ENCODE peak calls at places on chromosomes 13 and 19, in five cellular contexts. J, P, U, K and G are unnamed samples.

GRCh38 chr19:50794778-50795664 is 4.8 kb downstream of the ACP4 start:
- DNase-seq in P (peak), J (no peak), U (peak), K (no peak), G (peak)

GRCh38 chr19:33788676-33789075 is 8.0 kb upstream of the KCTD15 start:
- DNase-seq in P (no peak), K (no peak), J (no peak), U (no peak), G (no peak)

GRCh38 chr13:111460548-111461444 is 140.4 kb downstream of the TEX29 start:
- DNase-seq in K (peak), P (peak), J (peak), U (peak), G (peak)

GRCh38 chr19:45097776-45098520 is 5.0 kb downstream of the PPP1R37 start:
- DNase-seq in K (peak), J (peak), P (no peak), U (no peak), G (peak)

GRCh38 chr13:67493835-67494234 is 263.7 kb upstream of the PCDH9 start:
- DNase-seq in J (no peak), K (peak), U (no peak), P (no peak), G (no peak)

GRCh38 chr19:8567522-8568172 is 9.6 kb downstream of the MYO1F start:
- DNase-seq in U (no peak), K (no peak), P (no peak), J (no peak), G (no peak)

GRCh38 chr13:61045197-61045596 is 370.5 kb downstream of the PCDH20 start:
- DNase-seq in P (no peak), K (no peak), U (no peak), J (no peak), G (no peak)

GRCh38 chr19:4811328-4812131 is 20.0 kb downstream of the TICAM1 start:
- DNase-seq in U (peak), K (peak), P (peak), J (no peak), G (peak)

GRCh38 chr19:53942001-53942786 is 20.5 kb upstream of the CACNG8 start:
- DNase-seq in U (peak), K (no peak), P (peak), J (no peak), G (no peak)

GRCh38 chr19:49643466-49643865 is 1.5 kb downstream of the SCAF1 start:
- DNase-seq in K (no peak), P (no peak), J (no peak), U (no peak), G (no peak)

GRCh38 chr19:49640113-49640898 is at the start of gene RRAS:
- DNase-seq in J (peak), U (peak), K (peak), P (peak), G (peak)

GRCh38 chr19:49641688-49642487 is at the start of gene SCAF1:
- DNase-seq in U (peak), K (peak), P (peak), J (peak), G (peak)

GRCh38 chr19:49639401-49640112 is 386 bp downstream of the RRAS start:
- DNase-seq in J (no peak), P (no peak), U (no peak), K (no peak), G (no peak)

GRCh38 chr19:49642488-49643035 is 553 bp downstream of the SCAF1 start:
- DNase-seq in P (no peak), J (no peak), K (no peak), U (no peak), G (no peak)
- TF ChIP-seq CTCF in P (no peak), J (no peak), K (no peak), U (no peak), G (no peak)

GRCh38 chr13:84648069-84648640 is 765.9 kb upstream of the SLITRK1 start:
- DNase-seq in U (no peak), P (no peak), K (no peak), J (no peak), G (no peak)
- TF ChIP-seq CTCF in U (no peak), P (no peak), K (no peak), J (no peak), G (no peak)

DNA sequence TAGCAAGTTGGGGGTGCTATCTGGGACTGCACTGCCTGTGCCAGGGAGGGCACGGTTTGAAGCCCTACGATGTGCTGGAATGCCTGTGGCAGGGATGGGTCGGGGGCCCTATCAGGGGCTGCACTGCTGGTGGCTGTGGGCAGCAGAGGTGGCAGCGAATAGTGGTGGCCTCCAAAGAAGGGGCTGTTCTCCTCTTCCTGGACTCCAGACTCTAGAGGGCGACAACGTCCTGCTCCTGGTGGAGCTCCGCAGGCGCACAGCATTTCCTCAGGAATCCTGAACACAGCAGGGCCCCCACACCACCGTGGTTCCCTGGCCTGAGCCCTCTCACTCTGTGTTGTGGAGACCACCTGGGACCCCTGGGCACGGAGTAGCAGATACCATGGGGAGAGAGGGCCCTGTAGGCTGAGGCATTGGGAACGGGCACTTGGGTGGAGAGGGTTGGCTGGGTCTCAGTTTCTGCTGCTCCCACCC is 145.6 kb downstream of the TNFRSF19 start:
- DNase-seq in P (peak), U (peak), K (peak), J (no peak), G (peak)
- TF ChIP-seq CTCF in P (peak), U (peak), K (peak), J (peak), G (peak)

DNA sequence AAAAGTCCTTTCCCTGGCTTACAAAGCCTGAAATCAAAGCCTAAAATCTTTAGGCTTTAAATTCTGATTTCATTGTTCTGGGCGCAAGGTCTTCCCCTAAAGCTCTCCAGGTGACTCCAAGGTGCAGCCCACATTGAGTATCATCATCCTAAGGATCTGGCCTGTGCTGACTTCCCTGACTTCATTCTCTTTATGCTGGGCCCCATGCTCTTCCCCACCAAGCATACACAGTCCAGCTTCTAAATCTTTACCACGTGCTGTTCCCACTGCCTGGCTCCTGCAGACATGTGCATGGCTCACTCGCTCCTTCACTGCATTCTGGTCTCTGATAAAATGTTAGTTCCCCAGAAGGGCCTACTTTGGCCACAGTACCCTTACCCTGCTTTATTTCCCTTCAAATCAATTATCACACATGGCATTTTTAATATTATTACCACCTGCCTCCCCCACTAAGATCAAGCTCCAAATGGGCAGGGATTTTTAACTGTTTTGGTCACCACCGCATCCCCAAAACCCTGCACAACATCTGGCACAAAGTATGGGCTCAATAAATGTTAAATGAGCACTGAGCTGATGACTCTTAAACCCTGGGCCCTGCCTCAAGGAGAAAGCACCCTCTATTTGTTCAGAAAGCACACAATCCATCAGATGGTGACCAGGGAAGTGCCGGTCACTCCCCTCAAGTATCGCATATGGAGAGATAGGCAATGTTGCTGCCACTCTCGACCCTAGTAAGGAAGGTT is 3.3 kb downstream of the FBL start:
- DNase-seq in K (no peak), J (no peak), P (no peak), U (no peak), G (no peak)
- TF ChIP-seq CTCF in K (no peak), J (no peak), P (no peak), U (no peak), G (peak)

GRCh38 chr13:100544866-100545683 is 43.5 kb downstream of the GGACT start:
- DNase-seq in P (peak), J (no peak), U (no peak), K (peak), G (no peak)
- TF ChIP-seq CTCF in P (no peak), J (no peak), U (no peak), K (no peak), G (no peak)

GRCh38 chr19:799076-799881 is 2.0 kb downstream of the PTBP1 start:
- DNase-seq in J (no peak), K (peak), U (no peak), P (peak), G (no peak)
- TF ChIP-seq CTCF in J (peak), K (peak), U (no peak), P (peak), G (no peak)

GRCh38 chr19:49664171-49665070 is 1.2 kb downstream of the IRF3 start:
- DNase-seq in K (peak), U (peak), J (no peak), P (peak), G (peak)
- TF ChIP-seq CTCF in K (peak), U (no peak), J (no peak), P (no peak), G (no peak)

GRCh38 chr19:18995804-18996241 is 37.5 kb downstream of the SUGP2 start:
- DNase-seq in P (peak), J (peak), U (peak), K (peak), G (peak)
- TF ChIP-seq CTCF in P (peak), J (peak), U (peak), K (peak), G (no peak)

DNA sequence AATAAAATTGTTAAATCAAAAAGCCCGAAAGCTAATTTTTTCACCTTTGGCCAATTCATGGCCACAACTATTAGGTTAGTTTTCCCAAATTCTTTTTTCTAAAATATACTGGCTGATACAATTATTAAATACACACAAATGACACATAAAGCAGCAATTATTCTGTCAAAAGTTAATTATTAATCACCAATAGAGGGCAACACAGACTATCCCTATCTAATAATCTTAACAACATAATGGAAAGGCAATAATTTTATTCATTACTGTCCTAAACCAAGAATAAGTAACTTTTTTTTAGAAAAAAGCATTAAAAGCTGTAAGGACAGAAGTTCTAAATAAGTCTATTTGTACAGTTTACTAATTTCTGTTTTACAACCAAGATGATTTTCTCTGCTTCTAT is 51.7 kb downstream of the KATNAL1 start:
- DNase-seq in K (no peak), J (no peak), P (no peak), U (no peak), G (no peak)
- TF ChIP-seq CTCF in K (peak), J (peak), P (no peak), U (no peak), G (no peak)